ENCODE peak calls at places on chromosomes 4 and X, in eight cellular contexts. E is fibroblast of lung; D is CD8-positive, alpha-beta memory T cell; H is NT2/D1; G is upper lobe of right lung; N is endodermal cell; X is brain microvascular endothelial cell; Z is adrenal gland. F is an unnamed sample. For H3K36me3, the result is how much of the 10 kb centered on the place peaks cover.

GRCh38 chrX:367349-367748 is 19.4 kb downstream of the PPP2R3B start:
- DNase-seq in E (no peak), D (no peak), H (no peak), G (peak), N (no peak), X (no peak), Z (no peak), F (no peak)

GRCh38 chr4:170090667-170091052 is 904 bp upstream of the AADAT start:
- DNase-seq in E (peak), D (no peak), H (no peak), G (no peak), N (no peak), X (no peak), Z (no peak), F (no peak)

GRCh38 chr4:40228497-40229365 is 31.9 kb downstream of the RHOH start:
- DNase-seq in E (no peak), D (no peak), H (no peak), G (no peak), N (peak), X (no peak), Z (no peak), F (no peak)

GRCh38 chr4:25446611-25447010 is 69.5 kb downstream of the ANAPC4 start:
- DNase-seq in E (no peak), D (no peak), H (no peak), G (no peak), N (no peak), X (no peak), Z (no peak), F (no peak)

GRCh38 chr4:8167815-8168214 is 9.2 kb upstream of the ABLIM2 start:
- DNase-seq in E (no peak), D (no peak), H (no peak), G (peak), N (no peak), X (no peak), Z (peak), F (no peak)

GRCh38 chrX:144849141-144849540 is 398.2 kb upstream of the SPANXN1 start:
- DNase-seq in E (no peak), D (no peak), H (no peak), G (no peak), N (no peak), X (no peak), Z (no peak), F (no peak)

GRCh38 chr4:27270435-27270834 is 409.8 kb downstream of the STIM2 start:
- DNase-seq in E (no peak), D (no peak), H (no peak), G (no peak), N (no peak), X (no peak), Z (no peak), F (no peak)

GRCh38 chr4:24471623-24472510 is 112.5 kb downstream of the DHX15 start:
- DNase-seq in E (peak), D (no peak), H (no peak), G (no peak), N (peak), X (no peak), Z (no peak), F (peak)

GRCh38 chr4:107665001-107665400 is 55.0 kb downstream of the PAPSS1 start:
- DNase-seq in E (peak), D (no peak), H (no peak), G (no peak), N (no peak), X (peak), Z (no peak), F (no peak)

GRCh38 chr4:112060212-112060611 is 85.0 kb upstream of the FAM241A start:
- DNase-seq in E (no peak), D (no peak), H (no peak), G (no peak), N (peak), X (peak), Z (no peak), F (no peak)

GRCh38 chr4:10018818-10019438 is 2.4 kb downstream of the SLC2A9 start:
- DNase-seq in E (peak), D (peak), H (peak), G (peak), N (peak), X (peak), Z (peak), F (peak)

GRCh38 chrX:107629533-107629909 is 1.2 kb downstream of the PRPS1 start:
- DNase-seq in E (peak), D (no peak), H (no peak), G (no peak), N (peak), X (peak), Z (no peak), F (no peak)

GRCh38 chrX:21440911-21441310 is 66.7 kb downstream of the CNKSR2 start:
- DNase-seq in E (no peak), D (no peak), H (no peak), G (no peak), N (no peak), X (no peak), Z (no peak), F (no peak)

GRCh38 chrX:136209751-136210150 is 41.4 kb downstream of the MAP7D3 start:
- DNase-seq in E (no peak), D (no peak), H (no peak), G (no peak), N (no peak), X (no peak), Z (no peak), F (no peak)

GRCh38 chrX:134512566-134512965 is 52.6 kb downstream of the HPRT1 start:
- DNase-seq in E (peak), D (no peak), H (no peak), G (no peak), N (no peak), X (peak), Z (no peak), F (no peak)

GRCh38 chr4:16869594-16870245 is 28.7 kb downstream of the LDB2 start:
- DNase-seq in E (no peak), D (no peak), H (no peak), G (no peak), N (no peak), X (no peak), Z (no peak), F (no peak)

GRCh38 chr4:48038666-48039065 is 22.1 kb downstream of the NIPAL1 start:
- DNase-seq in E (no peak), D (no peak), H (no peak), G (no peak), N (no peak), X (no peak), Z (no peak), F (no peak)

GRCh38 chr4:29037501-29037900 is 1682.7 kb upstream of the PCDH7 start:
- DNase-seq in E (no peak), D (no peak), H (no peak), G (no peak), N (no peak), X (no peak), Z (no peak), F (no peak)

GRCh38 chr4:37425857-37426256 is 181.3 kb downstream of the NWD2 start:
- DNase-seq in E (no peak), D (no peak), H (no peak), G (no peak), N (no peak), X (no peak), Z (no peak), F (no peak)

GRCh38 chr4:27360651-27361347 is 500.2 kb downstream of the STIM2 start:
- DNase-seq in E (peak), D (no peak), H (peak), G (no peak), N (peak), X (no peak), Z (no peak), F (peak)

GRCh38 chr4:43163101-43163792 is 270.7 kb downstream of the GRXCR1 start:
- DNase-seq in E (no peak), D (no peak), H (no peak), G (no peak), N (no peak), X (no peak), Z (no peak), F (no peak)

GRCh38 chr4:104262678-104263077 is 232.0 kb downstream of the CXXC4 start:
- DNase-seq in E (no peak), D (no peak), H (no peak), G (no peak), N (no peak), X (no peak), Z (no peak), F (no peak)

GRCh38 chr4:4496604-4497372 is 45.1 kb downstream of the STX18 start:
- DNase-seq in E (no peak), D (no peak), H (no peak), G (no peak), N (no peak), X (no peak), Z (peak), F (no peak)

GRCh38 chrX:46588263-46588662 is 14.7 kb downstream of the CHST7 start:
- DNase-seq in E (peak), D (peak), H (no peak), G (no peak), N (peak), X (peak), Z (peak), F (peak)

GRCh38 chrX:100731441-100732281 is at the start of gene SYTL4:
- DNase-seq in E (peak), D (no peak), H (no peak), G (peak), N (peak), X (no peak), Z (peak), F (peak)

GRCh38 chrX:31931225-31931624 is 859.4 kb upstream of the FTHL17 start:
- DNase-seq in E (peak), D (no peak), H (no peak), G (no peak), N (no peak), X (peak), Z (no peak), F (no peak)

GRCh38 chrX:46628406-46629371 is 55.1 kb downstream of the CHST7 start:
- DNase-seq in E (peak), D (no peak), H (no peak), G (peak), N (no peak), X (peak), Z (no peak), F (peak)

GRCh38 chr4:174222266-174222872 is 61.1 kb downstream of the FBXO8 start:
- DNase-seq in E (peak), D (peak), H (no peak), G (no peak), N (no peak), X (peak), Z (no peak), F (no peak)

GRCh38 chr4:126306152-126306869 is 991.6 kb downstream of the FAT4 start:
- DNase-seq in E (peak), D (no peak), H (no peak), G (no peak), N (no peak), X (no peak), Z (no peak), F (peak)

GRCh38 chr4:186400676-186401075 is 134.7 kb downstream of the F11 start:
- DNase-seq in E (peak), D (no peak), H (no peak), G (no peak), N (no peak), X (peak), Z (no peak), F (no peak)

GRCh38 chr4:38694330-38694729 is 30.3 kb downstream of the KLF3 start:
- DNase-seq in E (no peak), D (no peak), H (no peak), G (no peak), N (no peak), X (no peak), Z (no peak), F (no peak)
- H3K36me3 ChIP-seq in E (under half), D (half or more), H (half or more), G (half or more), N (half or more), X (half or more), Z (under half), F (half or more)

DNA sequence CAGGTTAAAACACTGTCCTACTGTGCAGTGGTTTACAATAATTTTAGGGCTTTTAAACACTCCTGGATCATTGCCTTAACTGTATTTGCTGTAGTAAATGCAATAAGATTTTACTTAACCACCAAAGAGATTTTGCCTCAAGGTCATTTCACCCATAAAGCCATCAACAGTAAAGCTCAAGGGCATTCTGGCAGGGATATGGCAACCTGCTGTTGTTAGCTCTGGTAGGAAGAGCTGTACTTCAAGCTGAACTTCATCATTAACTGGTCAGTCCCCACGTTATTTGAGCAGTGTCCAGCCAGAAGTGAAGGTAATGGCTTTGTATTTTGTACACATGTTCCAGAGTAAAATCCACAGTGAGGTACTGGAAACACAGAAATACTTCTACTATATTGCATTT is 26.9 kb upstream of the MAOA start:
- DNase-seq in E (no peak), D (no peak), H (no peak), G (no peak), N (no peak), X (no peak), Z (no peak), F (no peak)
- H3K36me3 ChIP-seq in E (under half), D (under half), H (under half), G (under half), N (under half), X (under half), Z (under half), F (under half)

GRCh38 chrX:8726031-8726652 is 5.8 kb downstream of the ANOS1 start:
- DNase-seq in E (peak), D (no peak), H (no peak), G (no peak), N (peak), X (no peak), Z (no peak), F (no peak)

GRCh38 chrX:8728932-8729331 is 3.0 kb downstream of the ANOS1 start:
- DNase-seq in E (no peak), D (no peak), H (no peak), G (peak), N (no peak), X (no peak), Z (no peak), F (no peak)

GRCh38 chrX:8731579-8732395 is at the start of gene ANOS1:
- DNase-seq in E (peak), D (no peak), H (peak), G (peak), N (peak), X (no peak), Z (peak), F (peak)

GRCh38 chrX:8730812-8731578 is 942 bp downstream of the ANOS1 start:
- DNase-seq in E (no peak), D (no peak), H (no peak), G (peak), N (no peak), X (no peak), Z (no peak), F (no peak)
- H3K36me3 ChIP-seq in E (under half), D (under half), H (under half), G (under half), N (under half), X (under half), Z (under half), F (under half)

GRCh38 chrX:109672239-109672638 is 47.3 kb upstream of the KCNE5 start:
- DNase-seq in E (peak), D (no peak), H (no peak), G (no peak), N (no peak), X (no peak), Z (no peak), F (no peak)

DNA sequence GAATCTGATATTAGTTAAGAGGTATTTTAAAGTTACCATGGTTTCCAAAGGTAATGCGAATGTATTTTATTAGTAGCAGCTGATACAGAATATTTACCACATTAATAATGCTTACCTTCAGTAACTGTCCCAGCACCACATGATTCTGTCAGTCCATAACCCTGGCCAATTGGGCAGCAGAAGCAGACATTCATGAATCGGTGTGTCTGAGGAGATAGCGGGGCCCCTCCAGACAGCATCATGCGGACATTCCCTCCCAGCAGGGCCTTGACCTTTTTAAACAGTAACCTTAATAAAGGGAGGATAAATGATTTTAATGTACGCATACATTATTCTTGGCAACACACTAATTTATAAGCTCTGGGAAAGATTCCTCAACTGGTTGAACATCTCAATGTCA is 43.0 kb upstream of the KCNE5 start:
- DNase-seq in E (no peak), D (no peak), H (no peak), G (no peak), N (no peak), X (no peak), Z (no peak), F (no peak)
- H3K36me3 ChIP-seq in E (under half), D (under half), H (under half), G (half or more), N (under half), X (under half), Z (under half), F (under half)

DNA sequence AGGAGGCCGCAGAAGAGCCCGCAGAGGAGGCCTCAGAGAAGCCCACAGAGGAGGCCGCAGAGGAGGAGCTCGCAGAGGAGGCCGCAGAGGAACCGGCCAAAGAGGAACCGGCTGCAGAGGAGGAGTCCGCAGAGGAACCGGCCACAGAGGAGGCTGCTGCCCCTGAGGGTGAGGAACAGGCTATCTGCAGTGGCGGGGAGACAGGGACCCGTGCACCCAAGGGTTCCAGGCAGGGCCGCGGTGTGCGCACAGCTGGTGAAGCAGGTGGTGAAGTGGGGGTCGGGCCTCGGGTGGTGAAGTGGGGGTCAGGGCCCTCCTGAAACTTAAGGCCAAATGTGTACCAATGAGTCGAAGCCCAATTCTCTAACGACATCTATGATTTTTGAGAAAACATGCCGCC is 1.1 kb downstream of the CT47C1 start:
- DNase-seq in E (no peak), D (no peak), H (no peak), G (no peak), N (no peak), X (no peak), Z (no peak), F (no peak)
- H3K36me3 ChIP-seq in E (under half), D (under half), H (under half), G (under half), N (under half), X (under half), Z (under half), F (under half)

GRCh38 chr4:188783160-188783559 is 643.9 kb downstream of the TRIML1 start:
- DNase-seq in E (no peak), D (no peak), H (no peak), G (no peak), N (no peak), X (no peak), Z (no peak), F (peak)
- H3K36me3 ChIP-seq in E (under half), D (under half), H (under half), G (under half), N (under half), X (under half), Z (under half), F (under half)